ENCODE peak calls at places on chromosome 1, in ten cellular contexts. P, O, S, V, T, F, A, Z, B and H are unnamed samples. For H3K4me1 and H3K9me3, the result is how much of the 10 kb centered on the place peaks cover.

GRCh38 chr1:150815871-150816270 is 7.8 kb upstream of the CTSK start:
- DNase-seq in P (no peak), O (no peak), S (no peak), V (no peak), T (no peak), F (no peak), A (no peak), Z (no peak), B (no peak), H (no peak)

GRCh38 chr1:50700226-50701020 is 259.6 kb downstream of the FAF1 start:
- DNase-seq in P (no peak), O (no peak), S (no peak), V (no peak), T (peak), F (no peak), A (no peak), Z (no peak), B (no peak), H (no peak)

GRCh38 chr1:54872041-54872342 is 15.0 kb downstream of the DHCR24 start:
- DNase-seq in P (no peak), O (no peak), S (no peak), V (no peak), T (no peak), F (no peak), A (no peak), Z (no peak), B (no peak), H (no peak)

GRCh38 chr1:97989094-97989680 is 68.4 kb upstream of the DPYD start:
- DNase-seq in P (no peak), O (no peak), S (no peak), V (no peak), T (no peak), F (no peak), A (no peak), Z (peak), B (no peak), H (no peak)

GRCh38 chr1:55582078-55582477 is 366.9 kb upstream of the USP24 start:
- DNase-seq in P (no peak), O (no peak), S (no peak), V (no peak), T (no peak), F (no peak), A (no peak), Z (no peak), B (no peak), H (no peak)

GRCh38 chr1:201648066-201648910 is 109.4 kb downstream of the NAV1 start:
- DNase-seq in P (no peak), O (no peak), S (peak), V (peak), T (peak), F (no peak), A (no peak), Z (peak), B (peak), H (no peak)

GRCh38 chr1:35280006-35280405 is 11.5 kb downstream of the ZMYM4 start:
- DNase-seq in P (no peak), O (no peak), S (no peak), V (no peak), T (no peak), F (no peak), A (no peak), Z (no peak), B (no peak), H (no peak)

GRCh38 chr1:167544447-167544846 is 9.1 kb downstream of the CREG1 start:
- DNase-seq in P (no peak), O (no peak), S (no peak), V (no peak), T (no peak), F (no peak), A (no peak), Z (no peak), B (no peak), H (no peak)

GRCh38 chr1:68801440-68801839 is 304.6 kb upstream of the DEPDC1 start:
- DNase-seq in P (no peak), O (no peak), S (no peak), V (no peak), T (no peak), F (no peak), A (no peak), Z (no peak), B (no peak), H (no peak)

GRCh38 chr1:24336099-24336498 is 16.9 kb downstream of the GRHL3 start:
- DNase-seq in P (no peak), O (no peak), S (no peak), V (no peak), T (no peak), F (no peak), A (no peak), Z (no peak), B (no peak), H (no peak)

GRCh38 chr1:179016694-179017382 is 8.9 kb upstream of the FAM20B start:
- DNase-seq in P (no peak), O (no peak), S (peak), V (peak), T (no peak), F (peak), A (peak), Z (peak), B (peak), H (no peak)

GRCh38 chr1:246417152-246417812 is 89.8 kb downstream of the SMYD3 start:
- DNase-seq in P (no peak), O (no peak), S (no peak), V (no peak), T (no peak), F (no peak), A (no peak), Z (peak), B (no peak), H (no peak)

GRCh38 chr1:47755368-47755990 is 241.7 kb downstream of the TRABD2B start:
- DNase-seq in P (peak), O (peak), S (no peak), V (no peak), T (peak), F (no peak), A (no peak), Z (no peak), B (peak), H (peak)

GRCh38 chr1:210098376-210098775 is 134.2 kb upstream of the SERTAD4 start:
- DNase-seq in P (no peak), O (no peak), S (no peak), V (no peak), T (no peak), F (no peak), A (no peak), Z (no peak), B (no peak), H (no peak)

GRCh38 chr1:36866168-36866814 is 168.0 kb downstream of the GRIK3 start:
- DNase-seq in P (no peak), O (no peak), S (no peak), V (no peak), T (no peak), F (no peak), A (no peak), Z (no peak), B (no peak), H (no peak)

GRCh38 chr1:155186266-155186954 is 12.8 kb downstream of the TRIM46 start:
- DNase-seq in P (no peak), O (peak), S (peak), V (peak), T (no peak), F (no peak), A (no peak), Z (no peak), B (peak), H (no peak)

GRCh38 chr1:155186955-155187891 is 13.6 kb downstream of the TRIM46 start:
- DNase-seq in P (no peak), O (peak), S (peak), V (peak), T (no peak), F (no peak), A (no peak), Z (no peak), B (peak), H (no peak)

GRCh38 chr1:155185783-155186265 is 12.2 kb downstream of the TRIM46 start:
- DNase-seq in P (no peak), O (no peak), S (peak), V (peak), T (no peak), F (no peak), A (no peak), Z (no peak), B (peak), H (no peak)

GRCh38 chr1:155184835-155185782 is 11.5 kb downstream of the TRIM46 start:
- DNase-seq in P (no peak), O (peak), S (peak), V (peak), T (no peak), F (no peak), A (no peak), Z (no peak), B (peak), H (no peak)

GRCh38 chr1:155188268-155188667 is 14.6 kb downstream of the TRIM46 start:
- DNase-seq in P (no peak), O (no peak), S (peak), V (peak), T (no peak), F (no peak), A (no peak), Z (no peak), B (no peak), H (no peak)
- H3K4me1 ChIP-seq in P (under half), O (under half), S (under half), V (under half), T (under half), F (under half), A (under half), Z (under half), B (under half), H (under half)

GRCh38 chr1:207333620-207334019 is 12.1 kb downstream of the CD55 start:
- DNase-seq in P (no peak), O (no peak), S (no peak), V (no peak), T (no peak), F (no peak), A (no peak), Z (no peak), B (no peak), H (no peak)
- H3K4me3 ChIP-seq in P (no peak), O (no peak), S (no peak), V (no peak), T (no peak), F (no peak), A (no peak), Z (no peak), B (no peak), H (no peak)

DNA sequence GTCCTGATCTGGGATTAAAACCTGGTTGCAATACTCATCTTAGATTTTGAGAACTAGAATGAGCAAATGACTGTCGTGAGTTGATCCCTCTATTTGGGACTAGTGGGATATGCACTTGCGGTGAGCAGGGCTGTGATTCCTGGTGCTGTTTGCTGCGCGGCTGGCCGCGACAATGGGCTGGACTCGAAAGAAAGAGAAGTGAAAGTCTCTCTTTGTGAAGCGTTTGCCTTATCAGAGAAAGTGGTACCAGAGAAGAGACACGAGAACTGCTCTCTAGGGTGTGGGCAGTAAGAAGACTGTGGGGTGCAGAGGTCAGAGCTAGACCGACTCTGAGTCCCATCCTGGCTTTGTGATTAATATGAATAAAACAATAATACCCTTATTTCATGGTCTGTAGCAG is 8.6 kb downstream of the ST6GALNAC3 start:
- DNase-seq in P (no peak), O (no peak), S (no peak), V (no peak), T (no peak), F (no peak), A (no peak), Z (no peak), B (no peak), H (no peak)
- H3K9me3 ChIP-seq in P (under half), O (under half), S (under half), V (under half), T (under half), F (under half), A (under half), Z (under half), B (under half), H (under half)

GRCh38 chr1:111735321-111735720 is 3.9 kb downstream of the INKA2 start:
- DNase-seq in P (no peak), O (no peak), S (no peak), V (no peak), T (no peak), F (no peak), A (no peak), Z (peak), B (no peak), H (no peak)
- H3K4me1 ChIP-seq in P (under half), O (under half), S (half or more), V (under half), T (half or more), F (under half), A (half or more), Z (under half), B (under half), H (under half)

GRCh38 chr1:115643636-115644035 is 1.9 kb downstream of the VANGL1 start:
- DNase-seq in P (no peak), O (no peak), S (no peak), V (no peak), T (no peak), F (no peak), A (no peak), Z (no peak), B (no peak), H (no peak)
- H3K4me3 ChIP-seq in P (no peak), O (no peak), S (no peak), V (no peak), T (no peak), F (no peak), A (peak), Z (no peak), B (no peak), H (no peak)

DNA sequence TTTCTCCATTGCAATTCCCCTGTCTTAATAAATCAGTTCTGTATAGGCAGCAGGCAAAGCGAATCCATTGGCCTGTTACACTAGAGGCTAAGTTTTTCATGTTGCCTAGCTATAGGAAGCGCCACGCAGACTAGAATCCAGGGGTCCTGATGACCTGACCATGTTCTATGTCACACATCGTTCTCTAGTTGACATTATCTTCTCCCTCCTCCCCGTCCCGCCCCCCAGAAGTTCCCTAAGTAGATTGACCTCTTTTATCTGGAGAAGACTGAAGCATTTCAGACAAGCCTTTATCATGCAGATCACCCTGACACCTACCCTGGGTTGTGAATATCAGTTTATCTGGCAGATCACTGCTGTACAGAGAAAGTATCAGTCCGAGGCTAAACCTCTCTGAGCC is 22.2 kb upstream of the ZFYVE9 start:
- DNase-seq in P (no peak), O (no peak), S (no peak), V (no peak), T (no peak), F (no peak), A (no peak), Z (no peak), B (no peak), H (no peak)
- H3K9me3 ChIP-seq in P (under half), O (under half), S (under half), V (under half), T (under half), F (under half), A (under half), Z (under half), B (under half), H (under half)

GRCh38 chr1:159883134-159883533 is 16.8 kb downstream of the CFAP45 start:
- DNase-seq in P (no peak), O (no peak), S (no peak), V (no peak), T (no peak), F (no peak), A (no peak), Z (no peak), B (no peak), H (no peak)
- H3K4me1 ChIP-seq in P (under half), O (under half), S (under half), V (under half), T (under half), F (under half), A (under half), Z (under half), B (under half), H (under half)

DNA sequence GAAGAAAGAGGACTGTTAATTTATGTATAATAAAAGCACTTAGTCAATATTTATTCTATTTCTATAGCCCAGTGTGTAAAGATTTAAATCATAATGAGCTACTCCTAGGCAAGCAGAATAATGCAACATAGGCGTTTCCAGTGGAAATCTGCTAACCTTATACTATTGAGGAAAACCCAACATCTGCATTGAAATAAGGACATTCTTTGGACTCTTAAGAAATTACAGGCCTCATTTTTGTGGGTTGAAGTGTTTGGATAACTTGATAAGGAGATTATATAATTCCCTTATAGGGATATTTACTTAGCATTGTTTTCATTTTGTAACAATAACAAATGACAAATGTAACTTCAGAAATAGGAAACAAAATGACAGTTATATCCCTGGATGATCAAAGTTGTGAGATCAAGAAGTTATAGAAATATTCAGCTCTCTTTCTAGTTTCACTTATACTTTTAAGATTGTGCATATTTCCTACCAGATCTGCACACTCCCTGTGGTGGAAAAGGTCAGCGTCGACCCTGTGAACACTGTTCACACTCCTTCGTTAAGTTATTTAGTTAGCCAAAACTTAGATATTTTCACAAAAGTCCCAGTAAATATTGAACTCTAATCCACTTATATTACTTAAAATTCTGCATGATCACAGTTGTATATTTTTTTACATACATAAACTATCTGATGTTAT is 284.4 kb upstream of the C1orf105 start:
- DNase-seq in P (no peak), O (no peak), S (no peak), V (no peak), T (no peak), F (no peak), A (no peak), Z (peak), B (no peak), H (no peak)
- H3K4me3 ChIP-seq in P (no peak), O (no peak), S (no peak), V (no peak), T (no peak), F (no peak), A (peak), Z (no peak), B (no peak), H (no peak)

DNA sequence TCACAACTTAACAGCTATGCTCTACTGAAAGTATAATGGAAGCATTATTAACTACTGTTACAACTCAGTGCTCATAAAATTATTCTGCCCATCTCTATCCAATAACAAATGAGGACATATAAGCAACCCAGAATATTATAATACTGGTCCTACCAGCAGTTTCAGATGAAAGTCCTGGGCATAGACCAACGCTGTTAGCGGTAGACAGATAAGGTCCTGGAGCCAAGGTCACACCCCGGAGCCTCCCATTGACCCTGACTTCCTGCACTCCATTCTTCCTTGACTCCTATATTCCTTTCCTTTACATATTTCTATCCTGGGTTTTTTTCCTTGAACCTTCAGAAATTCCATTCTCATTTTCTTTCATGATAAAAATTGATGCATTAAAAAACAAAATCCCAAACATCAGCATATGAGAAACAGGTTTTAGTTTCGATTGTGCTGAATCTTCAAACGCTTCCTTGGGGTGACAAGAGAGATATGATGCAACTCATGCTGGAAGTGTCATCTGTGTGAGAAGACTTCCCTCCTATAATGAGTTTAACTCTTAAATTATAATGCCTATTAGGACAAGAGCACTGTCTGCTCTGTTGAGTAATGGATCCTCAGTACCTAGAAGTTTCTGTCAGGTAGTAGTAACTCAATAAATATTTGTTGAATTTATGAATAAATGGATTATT is 831.1 kb downstream of the LRRIQ3 start:
- DNase-seq in P (no peak), O (no peak), S (no peak), V (no peak), T (no peak), F (no peak), A (no peak), Z (no peak), B (no peak), H (no peak)
- H3K9me3 ChIP-seq in P (under half), O (under half), S (under half), V (under half), T (under half), F (under half), A (under half), Z (under half), B (under half), H (under half)